ENCODE peak calls at places on chromosomes 6 and 20, in eight cellular contexts. X is CD8-positive, alpha-beta T cell; D is fibroblast of lung; Q is endodermal cell; T is astrocyte; C is ascending aorta; M is DND-41; F is skeletal muscle cell. U is an unnamed sample.

GRCh38 chr20:62804021-62804631 is 509 bp upstream of the OGFR start:
- DNase-seq in D (no peak), C (no peak), T (no peak), Q (no peak), F (no peak), X (no peak), M (no peak), U (no peak)

GRCh38 chr6:148146717-148147116 is 195.9 kb upstream of the SASH1 start:
- DNase-seq in C (no peak), D (no peak), M (no peak), X (peak; percentile 6), T (peak; percentile 54), Q (no peak), F (peak; percentile 4), U (no peak)

GRCh38 chr20:58179432-58180099 is 48.9 kb downstream of the ANKRD60 start:
- DNase-seq in M (peak; percentile 57), C (no peak), X (peak; percentile 66), T (no peak), F (no peak), D (peak; percentile 24), Q (peak; percentile 90), U (peak; percentile 15)

GRCh38 chr6:104396077-104396476 is 463.6 kb downstream of the HACE1 start:
- DNase-seq in C (no peak), X (no peak), D (no peak), M (no peak), T (no peak), F (no peak), Q (no peak), U (no peak)

GRCh38 chr6:13914346-13914745 is 10.4 kb upstream of the RNF182 start:
- DNase-seq in X (no peak), D (peak; percentile 48), M (no peak), C (no peak), Q (no peak), F (no peak), T (peak; percentile 54), U (peak; percentile 11)

GRCh38 chr6:6866656-6867390 is 240.9 kb upstream of the RREB1 start:
- DNase-seq in M (no peak), F (no peak), X (no peak), D (no peak), Q (no peak), C (no peak), T (no peak), U (no peak)

GRCh38 chr6:132062626-132063025 is 111.5 kb upstream of the CCN2 start:
- DNase-seq in M (no peak), D (no peak), F (no peak), X (no peak), C (no peak), T (no peak), Q (no peak), U (no peak)

GRCh38 chr20:32387262-32387661 is 29.1 kb downstream of the ASXL1 start:
- DNase-seq in Q (no peak), T (peak; percentile 75), D (no peak), M (peak; percentile 71), F (no peak), C (no peak), X (peak; percentile 3), U (peak; percentile 20)

GRCh38 chr20:43188234-43188653 is 1.5 kb downstream of the PTPRT start:
- DNase-seq in D (no peak), Q (peak; percentile 60), M (no peak), T (no peak), X (no peak), C (no peak), F (no peak), U (no peak)

GRCh38 chr6:487956-488355 is 96.4 kb downstream of the IRF4 start:
- DNase-seq in T (no peak), Q (no peak), C (no peak), X (no peak), F (no peak), D (no peak), M (no peak), U (no peak)

GRCh38 chr6:89360415-89360999 is 8.0 kb upstream of the UBE2J1 start:
- DNase-seq in Q (no peak), F (no peak), T (peak; percentile 87), D (peak; percentile 18), X (no peak), M (no peak), C (no peak), U (peak; percentile 56)

GRCh38 chr6:150631982-150632642 is 32.4 kb downstream of the PLEKHG1 start:
- DNase-seq in T (no peak), X (no peak), M (no peak), F (no peak), Q (no peak), D (peak; percentile 71), C (no peak), U (no peak)

GRCh38 chr6:150634641-150635292 is 35.1 kb downstream of the PLEKHG1 start:
- DNase-seq in Q (no peak), F (no peak), X (no peak), M (no peak), C (no peak), D (no peak), T (peak; percentile 79), U (peak; percentile 59)

GRCh38 chr6:150633466-150633795 is 33.7 kb downstream of the PLEKHG1 start:
- DNase-seq in X (no peak), D (no peak), C (no peak), F (no peak), M (no peak), T (no peak), Q (no peak), U (no peak)

GRCh38 chr6:150631283-150631981 is 31.7 kb downstream of the PLEKHG1 start:
- DNase-seq in X (no peak), D (no peak), T (no peak), M (no peak), Q (no peak), F (no peak), C (no peak), U (no peak)

GRCh38 chr6:150632785-150633465 is 33.2 kb downstream of the PLEKHG1 start:
- DNase-seq in D (no peak), F (no peak), M (no peak), X (no peak), Q (no peak), T (no peak), C (no peak), U (no peak)
- H3K4me3 ChIP-seq in D (no peak overlapping the region), F (no peak overlapping the region), M (no peak overlapping the region), X (no peak overlapping the region), Q (no peak overlapping the region), T (no peak overlapping the region), C (no peak overlapping the region), U (no peak overlapping the region)

GRCh38 chr6:38715016-38715809 is at the start of gene DNAH8:
- DNase-seq in Q (no peak), M (no peak), F (no peak), C (no peak), D (no peak), T (no peak), X (no peak), U (no peak)
- H3K4me3 ChIP-seq in Q (peak within 1 kb of the TSS; percentile 65), M (no peak within 1 kb of the TSS), F (peak within 1 kb of the TSS; percentile 47), C (peak within 1 kb of the TSS; percentile 47), D (peak within 1 kb of the TSS; percentile 46), T (peak within 1 kb of the TSS; percentile 49), X (peak within 1 kb of the TSS; percentile 40), U (peak within 1 kb of the TSS; percentile 22)

DNA sequence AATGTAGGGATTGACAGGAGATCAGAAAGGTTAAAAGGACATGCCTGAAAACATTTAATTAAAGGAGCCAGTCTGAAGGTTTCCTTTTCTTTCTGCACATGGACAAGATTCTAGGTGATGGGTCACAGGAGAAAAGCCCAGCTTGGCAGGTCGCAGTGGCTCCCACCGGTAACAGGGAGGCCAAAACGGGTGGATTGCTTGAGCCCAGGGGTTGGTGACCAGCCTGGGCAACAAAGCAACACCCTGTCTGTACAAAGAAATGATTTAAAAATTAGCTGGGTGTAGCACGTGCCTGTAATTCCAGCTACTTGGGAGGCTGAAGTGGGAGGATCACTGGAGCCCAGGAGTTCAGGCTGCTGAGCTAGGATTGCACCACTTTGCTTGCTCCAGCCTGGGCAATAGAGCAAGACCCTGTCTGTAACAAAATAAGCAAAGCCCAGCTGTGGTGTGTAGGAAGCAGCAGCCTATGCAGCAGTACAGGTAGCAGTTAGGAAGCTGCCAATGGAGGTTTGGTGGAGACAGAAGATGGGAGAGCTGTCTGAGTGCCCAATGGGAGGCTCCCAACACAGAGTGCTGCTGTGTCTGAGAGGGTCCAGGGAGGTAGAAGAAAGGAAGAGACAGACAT is 7.3 kb upstream of the AP5S1 start:
- DNase-seq in Q (no peak), T (no peak), X (no peak), M (no peak), D (no peak), F (no peak), C (no peak), U (no peak)
- H3K4me3 ChIP-seq in Q (no peak overlapping the region), T (no peak overlapping the region), X (peak overlapping the region; percentile 3), M (no peak overlapping the region), D (no peak overlapping the region), F (no peak overlapping the region), C (no peak overlapping the region), U (no peak overlapping the region)

GRCh38 chr6:101613556-101613955 is 220.0 kb downstream of the GRIK2 start:
- DNase-seq in M (no peak), F (no peak), C (no peak), D (no peak), Q (no peak), T (no peak), X (no peak), U (no peak)

GRCh38 chr6:101614774-101615173 is 221.3 kb downstream of the GRIK2 start:
- DNase-seq in T (peak; percentile 82), F (peak; percentile 26), D (peak; percentile 15), C (no peak), Q (no peak), X (no peak), M (no peak), U (peak; percentile 28)
- H3K4me3 ChIP-seq in T (no peak overlapping the region), F (no peak overlapping the region), D (no peak overlapping the region), C (no peak overlapping the region), Q (no peak overlapping the region), X (no peak overlapping the region), M (no peak overlapping the region), U (no peak overlapping the region)

DNA sequence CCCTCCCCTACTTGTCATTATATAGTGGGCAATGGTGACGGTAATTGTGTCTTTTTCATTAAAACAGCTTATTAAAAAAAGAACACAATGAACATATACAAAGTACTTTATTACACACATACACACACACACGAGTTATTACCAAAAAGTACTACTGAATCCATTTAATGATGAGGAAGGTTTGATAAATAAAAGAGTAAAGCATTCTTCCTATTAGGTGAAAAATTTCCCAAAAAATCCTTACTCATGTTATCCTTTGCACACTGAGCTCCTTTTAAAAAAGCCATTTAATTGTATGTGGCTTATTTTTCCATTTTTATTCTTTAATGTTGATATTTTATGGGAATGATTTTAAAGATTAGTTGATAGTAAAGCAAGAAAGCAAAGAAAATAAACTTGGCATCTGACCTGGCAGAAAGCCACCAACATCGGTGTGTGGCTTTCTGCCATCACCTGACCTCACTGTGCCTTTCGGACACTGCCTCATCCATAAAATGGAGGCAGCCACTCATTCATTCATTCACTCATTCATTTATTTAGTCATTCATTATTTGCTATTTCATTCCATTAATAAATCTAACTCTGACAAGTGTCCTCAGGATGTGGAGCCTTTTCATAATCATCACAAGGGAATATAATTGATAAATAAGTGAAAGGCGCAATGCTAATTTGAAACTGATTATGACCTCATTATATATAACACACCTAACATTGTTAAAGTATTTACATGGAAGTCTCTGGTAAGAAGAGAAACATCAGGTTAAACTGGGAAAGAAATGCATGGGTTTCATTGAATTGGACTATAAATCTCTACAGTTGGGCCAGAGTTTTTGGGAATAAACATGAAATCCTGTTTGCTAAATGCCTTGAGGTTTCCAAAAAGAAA is 727 bp upstream of the SGK1 start:
- DNase-seq in M (no peak), D (no peak), F (no peak), X (no peak), C (no peak), Q (no peak), T (no peak), U (no peak)
- H3K4me3 ChIP-seq in M (no peak overlapping the region), D (peak overlapping the region; percentile 79), F (peak overlapping the region; percentile 63), X (no peak overlapping the region), C (peak overlapping the region; percentile 56), Q (no peak overlapping the region), T (peak overlapping the region; percentile 73), U (no peak overlapping the region)

U was measured in AG10803.